ENCODE peak calls at places on chromosomes 11 and 22, in nine cellular contexts. One of them, this sample, is unnamed.
A peak's percentile ranks its signal among the peaks of the same experiment; 100 is the strongest.

GRCh38 chr11:124798991-124799383 is 1.2 kb downstream of the MSANTD2 start:
- DNase-seq in activated CD4-positive, alpha-beta T cell treated with anti-CD3 and anti-CD28 coated beads for 4 hours: no peak
- DNase-seq in fibroblast of the aortic adventitia: peak; percentile 81
- DNase-seq in SK-N-DZ: peak; percentile 1
- DNase-seq in left cardiac atrium: no peak
- DNase-seq in vagina: no peak
- DNase-seq in stimulated activated CD4-positive, alpha-beta T cell treated with anti-CD3 and anti-CD28 coated beads, TNF-alpha, amount 100 ng/mL, for 48 hours: no peak
- DNase-seq in GM10248: peak; percentile 18
- DNase-seq in RWPE2: no peak
- DNase-seq in this sample: no peak

GRCh38 chr11:19713221-19714092 is 820 bp downstream of the NAV2 start:
- DNase-seq in activated CD4-positive, alpha-beta T cell treated with anti-CD3 and anti-CD28 coated beads for 4 hours: peak; percentile 8
- DNase-seq in fibroblast of the aortic adventitia: no peak
- DNase-seq in SK-N-DZ: no peak
- DNase-seq in left cardiac atrium: peak; percentile 23
- DNase-seq in vagina: no peak
- DNase-seq in stimulated activated CD4-positive, alpha-beta T cell treated with anti-CD3 and anti-CD28 coated beads, TNF-alpha, amount 100 ng/mL, for 48 hours: no peak
- DNase-seq in GM10248: no peak
- DNase-seq in RWPE2: peak; percentile 53
- DNase-seq in this sample: no peak

GRCh38 chr11:34192481-34193401 is 87.3 kb downstream of the NAT10 start:
- DNase-seq in activated CD4-positive, alpha-beta T cell treated with anti-CD3 and anti-CD28 coated beads for 4 hours: no peak
- DNase-seq in fibroblast of the aortic adventitia: peak; percentile 97
- DNase-seq in SK-N-DZ: no peak
- DNase-seq in left cardiac atrium: peak; percentile 75
- DNase-seq in vagina: no peak
- DNase-seq in stimulated activated CD4-positive, alpha-beta T cell treated with anti-CD3 and anti-CD28 coated beads, TNF-alpha, amount 100 ng/mL, for 48 hours: peak; percentile 3
- DNase-seq in GM10248: no peak
- DNase-seq in RWPE2: peak; percentile 79
- DNase-seq in this sample: no peak

GRCh38 chr11:68340784-68341556 is 28.6 kb downstream of the LRP5 start:
- DNase-seq in activated CD4-positive, alpha-beta T cell treated with anti-CD3 and anti-CD28 coated beads for 4 hours: no peak
- DNase-seq in fibroblast of the aortic adventitia: peak; percentile 11
- DNase-seq in SK-N-DZ: peak; percentile 26
- DNase-seq in left cardiac atrium: no peak
- DNase-seq in vagina: no peak
- DNase-seq in stimulated activated CD4-positive, alpha-beta T cell treated with anti-CD3 and anti-CD28 coated beads, TNF-alpha, amount 100 ng/mL, for 48 hours: no peak
- DNase-seq in GM10248: no peak
- DNase-seq in RWPE2: no peak
- DNase-seq in this sample: no peak

GRCh38 chr22:30286813-30287625 is 2.3 kb downstream of the CASTOR1 start:
- DNase-seq in activated CD4-positive, alpha-beta T cell treated with anti-CD3 and anti-CD28 coated beads for 4 hours: peak; percentile 81
- DNase-seq in fibroblast of the aortic adventitia: peak; percentile 49
- DNase-seq in SK-N-DZ: peak; percentile 58
- DNase-seq in left cardiac atrium: peak; percentile 77
- DNase-seq in vagina: no peak
- DNase-seq in stimulated activated CD4-positive, alpha-beta T cell treated with anti-CD3 and anti-CD28 coated beads, TNF-alpha, amount 100 ng/mL, for 48 hours: peak; percentile 88
- DNase-seq in GM10248: peak; percentile 87
- DNase-seq in RWPE2: peak; percentile 64
- DNase-seq in this sample: no peak

GRCh38 chr11:69705901-69706787 is 2.3 kb upstream of the FGF19 start:
- DNase-seq in activated CD4-positive, alpha-beta T cell treated with anti-CD3 and anti-CD28 coated beads for 4 hours: no peak
- DNase-seq in fibroblast of the aortic adventitia: no peak
- DNase-seq in SK-N-DZ: no peak
- DNase-seq in left cardiac atrium: no peak
- DNase-seq in vagina: no peak
- DNase-seq in stimulated activated CD4-positive, alpha-beta T cell treated with anti-CD3 and anti-CD28 coated beads, TNF-alpha, amount 100 ng/mL, for 48 hours: no peak
- DNase-seq in GM10248: no peak
- DNase-seq in RWPE2: no peak
- DNase-seq in this sample: no peak

GRCh38 chr11:70502677-70503076 is 104.3 kb downstream of the CTTN start:
- DNase-seq in activated CD4-positive, alpha-beta T cell treated with anti-CD3 and anti-CD28 coated beads for 4 hours: no peak
- DNase-seq in fibroblast of the aortic adventitia: no peak
- DNase-seq in SK-N-DZ: no peak
- DNase-seq in left cardiac atrium: no peak
- DNase-seq in vagina: no peak
- DNase-seq in stimulated activated CD4-positive, alpha-beta T cell treated with anti-CD3 and anti-CD28 coated beads, TNF-alpha, amount 100 ng/mL, for 48 hours: no peak
- DNase-seq in GM10248: no peak
- DNase-seq in RWPE2: peak; percentile 45
- DNase-seq in this sample: peak; percentile 40

GRCh38 chr11:2884424-2884815 is 1.2 kb downstream of the CDKN1C start:
- DNase-seq in activated CD4-positive, alpha-beta T cell treated with anti-CD3 and anti-CD28 coated beads for 4 hours: no peak
- DNase-seq in fibroblast of the aortic adventitia: peak; percentile 27
- DNase-seq in SK-N-DZ: no peak
- DNase-seq in left cardiac atrium: peak; percentile 69
- DNase-seq in vagina: no peak
- DNase-seq in stimulated activated CD4-positive, alpha-beta T cell treated with anti-CD3 and anti-CD28 coated beads, TNF-alpha, amount 100 ng/mL, for 48 hours: no peak
- DNase-seq in GM10248: no peak
- DNase-seq in RWPE2: no peak
- DNase-seq in this sample: no peak

GRCh38 chr11:126592496-126593410 is 237.3 kb downstream of the ST3GAL4 start:
- DNase-seq in activated CD4-positive, alpha-beta T cell treated with anti-CD3 and anti-CD28 coated beads for 4 hours: no peak
- DNase-seq in fibroblast of the aortic adventitia: no peak
- DNase-seq in SK-N-DZ: no peak
- DNase-seq in left cardiac atrium: no peak
- DNase-seq in vagina: no peak
- DNase-seq in stimulated activated CD4-positive, alpha-beta T cell treated with anti-CD3 and anti-CD28 coated beads, TNF-alpha, amount 100 ng/mL, for 48 hours: no peak
- DNase-seq in GM10248: no peak
- DNase-seq in RWPE2: no peak
- DNase-seq in this sample: no peak

This sample was measured in NCI-H774.